ENCODE peak calls at places on chromosome 10, in nine cellular contexts. One of them, this sample, is unnamed.

GRCh38 chr10:101031796-101032636 is 982 bp downstream of the SFXN3 start:
- DNase-seq in heart left ventricle: peak
- DNase-seq in IMR-90: peak
- DNase-seq in A549: peak
- DNase-seq in stomach: peak
- DNase-seq in gastrocnemius medialis: peak
- DNase-seq in esophagus squamous epithelium: no peak
- DNase-seq in adrenal gland: peak
- DNase-seq in transverse colon: peak
- DNase-seq in this sample: no peak

GRCh38 chr10:74991435-74991834 is 120.0 kb upstream of the SAMD8 start:
- DNase-seq in heart left ventricle: no peak
- DNase-seq in IMR-90: no peak
- DNase-seq in A549: peak
- DNase-seq in stomach: no peak
- DNase-seq in gastrocnemius medialis: no peak
- DNase-seq in esophagus squamous epithelium: no peak
- DNase-seq in adrenal gland: no peak
- DNase-seq in transverse colon: no peak
- DNase-seq in this sample: peak

GRCh38 chr10:24360286-24361127 is 151.6 kb downstream of the KIAA1217 start:
- DNase-seq in heart left ventricle: peak
- DNase-seq in IMR-90: peak
- DNase-seq in A549: peak
- DNase-seq in stomach: peak
- DNase-seq in gastrocnemius medialis: peak
- DNase-seq in esophagus squamous epithelium: no peak
- DNase-seq in adrenal gland: peak
- DNase-seq in transverse colon: peak
- DNase-seq in this sample: peak

GRCh38 chr10:24433705-24434104 is 224.8 kb downstream of the KIAA1217 start:
- DNase-seq in heart left ventricle: no peak
- DNase-seq in IMR-90: no peak
- DNase-seq in A549: no peak
- DNase-seq in stomach: no peak
- DNase-seq in gastrocnemius medialis: no peak
- DNase-seq in esophagus squamous epithelium: no peak
- DNase-seq in adrenal gland: no peak
- DNase-seq in transverse colon: no peak
- DNase-seq in this sample: no peak

GRCh38 chr10:24193330-24193729 is 15.6 kb upstream of the KIAA1217 start:
- DNase-seq in heart left ventricle: no peak
- DNase-seq in IMR-90: no peak
- DNase-seq in A549: no peak
- DNase-seq in stomach: no peak
- DNase-seq in gastrocnemius medialis: no peak
- DNase-seq in esophagus squamous epithelium: no peak
- DNase-seq in adrenal gland: no peak
- DNase-seq in transverse colon: no peak
- DNase-seq in this sample: no peak

GRCh38 chr10:112502536-112502935 is 55.5 kb downstream of the VTI1A start:
- DNase-seq in heart left ventricle: no peak
- DNase-seq in IMR-90: no peak
- DNase-seq in A549: no peak
- DNase-seq in stomach: no peak
- DNase-seq in gastrocnemius medialis: no peak
- DNase-seq in esophagus squamous epithelium: no peak
- DNase-seq in adrenal gland: no peak
- DNase-seq in transverse colon: no peak
- DNase-seq in this sample: no peak

GRCh38 chr10:128373831-128374230 is 247.6 kb upstream of the MKI67 start:
- DNase-seq in heart left ventricle: no peak
- DNase-seq in IMR-90: no peak
- DNase-seq in A549: no peak
- DNase-seq in stomach: no peak
- DNase-seq in gastrocnemius medialis: no peak
- DNase-seq in esophagus squamous epithelium: no peak
- DNase-seq in adrenal gland: no peak
- DNase-seq in transverse colon: no peak
- DNase-seq in this sample: no peak

GRCh38 chr10:6151087-6151977 is 51.4 kb upstream of the PFKFB3 start:
- DNase-seq in heart left ventricle: peak
- DNase-seq in IMR-90: peak
- DNase-seq in A549: peak
- DNase-seq in stomach: peak
- DNase-seq in gastrocnemius medialis: no peak
- DNase-seq in esophagus squamous epithelium: no peak
- DNase-seq in adrenal gland: peak
- DNase-seq in transverse colon: peak
- DNase-seq in this sample: no peak

GRCh38 chr10:3655528-3655927 is 129.5 kb downstream of the KLF6 start:
- DNase-seq in heart left ventricle: no peak
- DNase-seq in IMR-90: no peak
- DNase-seq in A549: no peak
- DNase-seq in stomach: no peak
- DNase-seq in gastrocnemius medialis: no peak
- DNase-seq in esophagus squamous epithelium: no peak
- DNase-seq in adrenal gland: no peak
- DNase-seq in transverse colon: no peak
- DNase-seq in this sample: no peak

GRCh38 chr10:29849434-29849833 is 210.0 kb downstream of the JCAD start:
- DNase-seq in heart left ventricle: peak
- DNase-seq in IMR-90: peak
- DNase-seq in A549: no peak
- DNase-seq in stomach: no peak
- DNase-seq in gastrocnemius medialis: no peak
- DNase-seq in esophagus squamous epithelium: no peak
- DNase-seq in adrenal gland: no peak
- DNase-seq in transverse colon: no peak
- DNase-seq in this sample: peak

GRCh38 chr10:118754132-118754555 is 626 bp downstream of the CACUL1 start:
- DNase-seq in heart left ventricle: peak
- DNase-seq in IMR-90: no peak
- DNase-seq in A549: peak
- DNase-seq in stomach: peak
- DNase-seq in gastrocnemius medialis: peak
- DNase-seq in esophagus squamous epithelium: no peak
- DNase-seq in adrenal gland: peak
- DNase-seq in transverse colon: peak
- DNase-seq in this sample: peak

GRCh38 chr10:51010977-51011376 is 63.3 kb upstream of the PRKG1 start:
- DNase-seq in heart left ventricle: no peak
- DNase-seq in IMR-90: peak
- DNase-seq in A549: peak
- DNase-seq in stomach: no peak
- DNase-seq in gastrocnemius medialis: no peak
- DNase-seq in esophagus squamous epithelium: no peak
- DNase-seq in adrenal gland: peak
- DNase-seq in transverse colon: no peak
- DNase-seq in this sample: no peak

GRCh38 chr10:84825330-84825729 is 496.9 kb downstream of the CCSER2 start:
- DNase-seq in heart left ventricle: peak
- DNase-seq in IMR-90: peak
- DNase-seq in A549: no peak
- DNase-seq in stomach: no peak
- DNase-seq in gastrocnemius medialis: no peak
- DNase-seq in esophagus squamous epithelium: no peak
- DNase-seq in adrenal gland: peak
- DNase-seq in transverse colon: no peak
- DNase-seq in this sample: peak

GRCh38 chr10:126754966-126755365 is 84.5 kb upstream of the C10orf90 start:
- DNase-seq in heart left ventricle: no peak
- DNase-seq in IMR-90: no peak
- DNase-seq in A549: no peak
- DNase-seq in stomach: no peak
- DNase-seq in gastrocnemius medialis: no peak
- DNase-seq in esophagus squamous epithelium: no peak
- DNase-seq in adrenal gland: no peak
- DNase-seq in transverse colon: no peak
- DNase-seq in this sample: no peak

GRCh38 chr10:117884592-117884991 is 162.1 kb downstream of the RAB11FIP2 start:
- DNase-seq in heart left ventricle: no peak
- DNase-seq in IMR-90: no peak
- DNase-seq in A549: no peak
- DNase-seq in stomach: no peak
- DNase-seq in gastrocnemius medialis: no peak
- DNase-seq in esophagus squamous epithelium: no peak
- DNase-seq in adrenal gland: no peak
- DNase-seq in transverse colon: no peak
- DNase-seq in this sample: no peak

GRCh38 chr10:101569465-101569837 is 18.6 kb downstream of the POLL start:
- DNase-seq in heart left ventricle: no peak
- DNase-seq in IMR-90: no peak
- DNase-seq in A549: no peak
- DNase-seq in stomach: no peak
- DNase-seq in gastrocnemius medialis: no peak
- DNase-seq in esophagus squamous epithelium: no peak
- DNase-seq in adrenal gland: no peak
- DNase-seq in transverse colon: no peak
- DNase-seq in this sample: no peak

GRCh38 chr10:23656735-23657134 is 217.9 kb downstream of the OTUD1 start:
- DNase-seq in heart left ventricle: no peak
- DNase-seq in IMR-90: no peak
- DNase-seq in A549: no peak
- DNase-seq in stomach: no peak
- DNase-seq in gastrocnemius medialis: no peak
- DNase-seq in esophagus squamous epithelium: no peak
- DNase-seq in adrenal gland: no peak
- DNase-seq in transverse colon: no peak
- DNase-seq in this sample: no peak

DNA sequence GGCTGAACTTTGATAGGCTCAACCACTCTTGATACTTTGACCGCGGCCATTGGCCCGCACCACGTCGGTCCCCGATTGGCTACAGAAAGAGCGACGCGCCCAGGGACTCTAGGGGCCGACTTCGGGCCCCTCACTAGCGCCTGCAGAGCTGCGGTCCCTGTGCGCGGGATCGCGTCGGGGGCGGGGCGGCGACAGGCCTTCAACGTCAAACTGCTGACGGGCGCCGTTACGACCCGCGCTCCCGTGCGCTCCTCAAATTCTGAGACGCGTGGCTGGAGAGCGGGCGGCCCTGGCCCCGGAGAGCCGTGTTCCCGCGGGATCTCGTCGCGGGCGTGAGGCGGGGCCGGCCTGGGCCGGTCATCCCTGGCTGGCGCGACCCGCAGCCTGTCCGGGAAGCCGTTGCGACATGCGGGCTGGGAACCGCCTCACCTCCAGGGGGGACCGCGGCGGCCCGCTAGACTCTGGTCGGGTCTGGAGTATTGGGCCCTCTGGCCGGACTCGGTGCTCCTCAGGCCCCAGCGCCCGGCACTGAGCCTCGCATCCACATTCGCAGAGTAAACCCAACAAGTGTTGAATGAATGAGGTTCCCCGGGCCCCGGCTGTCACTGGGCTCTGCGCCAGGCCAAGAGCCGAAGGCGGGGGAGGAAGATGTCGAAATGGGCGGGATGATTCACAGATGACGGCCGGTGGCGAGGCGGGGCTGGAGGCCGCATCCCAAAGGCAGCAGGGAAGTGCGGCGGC is 644 bp upstream of the SLC25A28 start:
- DNase-seq in heart left ventricle: peak
- DNase-seq in IMR-90: peak
- DNase-seq in A549: peak
- DNase-seq in stomach: peak
- DNase-seq in gastrocnemius medialis: peak
- DNase-seq in esophagus squamous epithelium: peak
- DNase-seq in adrenal gland: peak
- DNase-seq in transverse colon: peak
- DNase-seq in this sample: peak
- TF ChIP-seq POLR2A in heart left ventricle: peak
- TF ChIP-seq POLR2A in IMR-90: peak
- TF ChIP-seq POLR2A in A549: peak
- TF ChIP-seq POLR2A in stomach: no peak
- TF ChIP-seq POLR2A in gastrocnemius medialis: peak
- TF ChIP-seq POLR2A in esophagus squamous epithelium: peak
- TF ChIP-seq POLR2A in adrenal gland: peak
- TF ChIP-seq POLR2A in transverse colon: peak
- TF ChIP-seq POLR2A in this sample: peak

DNA sequence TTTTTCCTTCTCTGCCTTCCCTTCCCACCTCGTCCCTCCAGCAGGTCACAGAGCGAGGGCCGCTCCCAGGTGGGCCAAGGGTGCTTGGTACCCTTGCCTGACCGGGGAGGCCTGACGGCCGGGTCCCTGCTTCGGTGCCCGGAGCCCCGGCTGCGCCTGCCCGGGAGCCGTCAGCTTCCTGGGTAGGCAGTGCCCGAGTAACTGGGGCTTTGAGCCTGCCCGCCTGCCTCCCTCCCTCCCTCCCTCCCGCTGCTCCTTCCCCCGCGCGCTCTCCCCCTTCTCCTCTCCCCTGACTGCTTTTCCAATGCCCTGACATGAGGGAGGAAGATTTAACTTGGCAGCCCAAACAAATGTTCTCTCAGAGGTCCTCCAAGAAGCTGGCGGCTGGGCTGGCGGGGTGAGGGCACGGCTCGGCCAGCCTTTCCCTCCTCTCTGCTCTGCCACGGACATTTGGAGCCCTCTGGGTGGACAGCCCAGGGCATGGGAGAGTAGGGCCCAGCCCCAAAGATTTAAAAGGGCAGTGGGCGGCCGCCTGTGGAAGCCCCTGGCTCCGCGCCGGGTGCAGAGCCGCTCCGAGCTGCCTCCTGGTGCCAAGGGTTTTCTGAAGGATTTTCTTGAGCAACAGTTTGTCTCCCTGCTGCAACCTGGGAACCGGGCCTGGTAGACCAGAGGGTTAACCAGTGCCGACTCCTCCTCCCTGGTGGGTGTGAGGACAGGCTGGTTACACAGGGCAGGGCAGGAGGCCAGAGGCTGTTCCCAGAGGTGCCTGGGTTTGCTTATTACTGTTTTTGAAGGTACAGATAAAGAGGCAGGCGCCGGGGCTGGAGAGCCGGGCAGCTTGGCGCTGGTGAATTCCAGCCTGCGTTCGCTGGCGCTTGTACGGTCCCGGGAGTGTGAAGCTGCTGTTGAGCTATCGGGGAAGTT is 2.1 kb downstream of the ZMIZ1 start:
- DNase-seq in heart left ventricle: peak
- DNase-seq in IMR-90: peak
- DNase-seq in A549: peak
- DNase-seq in stomach: peak
- DNase-seq in gastrocnemius medialis: peak
- DNase-seq in esophagus squamous epithelium: peak
- DNase-seq in adrenal gland: peak
- DNase-seq in transverse colon: peak
- DNase-seq in this sample: peak
- TF ChIP-seq POLR2A in heart left ventricle: peak
- TF ChIP-seq POLR2A in IMR-90: peak
- TF ChIP-seq POLR2A in A549: no peak
- TF ChIP-seq POLR2A in stomach: no peak
- TF ChIP-seq POLR2A in gastrocnemius medialis: peak
- TF ChIP-seq POLR2A in esophagus squamous epithelium: peak
- TF ChIP-seq POLR2A in adrenal gland: peak
- TF ChIP-seq POLR2A in transverse colon: peak
- TF ChIP-seq POLR2A in this sample: peak

GRCh38 chr10:73785221-73785720 is at the start of gene ZSWIM8:
- DNase-seq in heart left ventricle: peak
- DNase-seq in IMR-90: peak
- DNase-seq in A549: peak
- DNase-seq in stomach: peak
- DNase-seq in gastrocnemius medialis: peak
- DNase-seq in esophagus squamous epithelium: peak
- DNase-seq in adrenal gland: peak
- DNase-seq in transverse colon: peak
- DNase-seq in this sample: peak
- TF ChIP-seq POLR2A in heart left ventricle: peak
- TF ChIP-seq POLR2A in IMR-90: peak
- TF ChIP-seq POLR2A in A549: peak
- TF ChIP-seq POLR2A in stomach: no peak
- TF ChIP-seq POLR2A in gastrocnemius medialis: peak
- TF ChIP-seq POLR2A in esophagus squamous epithelium: peak
- TF ChIP-seq POLR2A in adrenal gland: peak
- TF ChIP-seq POLR2A in transverse colon: peak
- TF ChIP-seq POLR2A in this sample: peak

GRCh38 chr10:132331259-132331955 is 586 bp upstream of the LRRC27 start:
- DNase-seq in heart left ventricle: no peak
- DNase-seq in IMR-90: no peak
- DNase-seq in A549: peak
- DNase-seq in stomach: no peak
- DNase-seq in gastrocnemius medialis: no peak
- DNase-seq in esophagus squamous epithelium: no peak
- DNase-seq in adrenal gland: no peak
- DNase-seq in transverse colon: no peak
- DNase-seq in this sample: no peak
- TF ChIP-seq POLR2A in heart left ventricle: peak
- TF ChIP-seq POLR2A in IMR-90: no peak
- TF ChIP-seq POLR2A in A549: peak
- TF ChIP-seq POLR2A in stomach: no peak
- TF ChIP-seq POLR2A in gastrocnemius medialis: peak
- TF ChIP-seq POLR2A in esophagus squamous epithelium: no peak
- TF ChIP-seq POLR2A in adrenal gland: no peak
- TF ChIP-seq POLR2A in transverse colon: peak
- TF ChIP-seq POLR2A in this sample: peak